ENCODE peak calls at places on chromosomes 1 and 21, in five cellular contexts. A is H9; X is WTC11; Q is renal cortical epithelial cell; W is CD4-positive, alpha-beta memory T cell. V is an unnamed sample.

GRCh38 chr1:231814031-231814430 is 187.4 kb downstream of the DISC1 start:
- DNase-seq in A (no peak), X (no peak), Q (no peak), W (no peak), V (no peak)

GRCh38 chr1:160400646-160401486 is 502 bp downstream of the VANGL2 start:
- DNase-seq in A (peak), X (peak), Q (no peak), W (no peak), V (no peak)

GRCh38 chr1:3468236-3469103 is 14.0 kb downstream of the ARHGEF16 start:
- DNase-seq in A (no peak), X (peak), Q (no peak), W (no peak), V (no peak)

GRCh38 chr1:22739648-22740385 is 29.2 kb downstream of the EPHB2 start:
- DNase-seq in A (no peak), X (no peak), Q (peak), W (no peak), V (no peak)

GRCh38 chr1:225437710-225438437 is 10.0 kb upstream of the LBR start:
- DNase-seq in A (peak), X (no peak), Q (no peak), W (no peak), V (no peak)

GRCh38 chr1:53122194-53122846 is 20.1 kb downstream of the SLC1A7 start:
- DNase-seq in A (no peak), X (no peak), Q (peak), W (no peak), V (no peak)

GRCh38 chr1:220457982-220458381 is 70.0 kb upstream of the MARK1 start:
- DNase-seq in A (no peak), X (no peak), Q (no peak), W (no peak), V (no peak)

GRCh38 chr1:23083714-23084480 is 64.6 kb downstream of the KDM1A start:
- DNase-seq in A (no peak), X (no peak), Q (no peak), W (no peak), V (no peak)

GRCh38 chr1:47507140-47507539 is 69.3 kb downstream of the FOXD2 start:
- DNase-seq in A (no peak), X (no peak), Q (no peak), W (no peak), V (no peak)

GRCh38 chr21:43278359-43278758 is 109.6 kb downstream of the CRYAA start:
- DNase-seq in A (no peak), X (no peak), Q (no peak), W (no peak), V (no peak)

GRCh38 chr1:192903142-192903541 is 94.3 kb downstream of the RGS2 start:
- DNase-seq in A (no peak), X (no peak), Q (no peak), W (no peak), V (no peak)

GRCh38 chr1:230866171-230866811 is 2.0 kb downstream of the C1orf198 start:
- DNase-seq in A (no peak), X (no peak), Q (peak), W (no peak), V (no peak)

GRCh38 chr1:201917362-201918033 is 28.8 kb downstream of the SHISA4 start:
- DNase-seq in A (no peak), X (no peak), Q (peak), W (no peak), V (no peak)

GRCh38 chr1:109361649-109362048 is 36.1 kb downstream of the SORT1 start:
- DNase-seq in A (no peak), X (no peak), Q (peak), W (no peak), V (no peak)

GRCh38 chr1:115166531-115167091 is 77.3 kb upstream of the TSPAN2 start:
- DNase-seq in A (no peak), X (no peak), Q (peak), W (no peak), V (no peak)

GRCh38 chr1:12276225-12276624 is 46.4 kb downstream of the VPS13D start:
- DNase-seq in A (peak), X (peak), Q (no peak), W (no peak), V (peak)

GRCh38 chr1:87950369-87950768 is 621.7 kb downstream of the LMO4 start:
- DNase-seq in A (no peak), X (no peak), Q (no peak), W (no peak), V (no peak)

GRCh38 chr1:33957854-33958253 is 94.0 kb downstream of the HMGB4 start:
- DNase-seq in A (no peak), X (no peak), Q (no peak), W (no peak), V (no peak)